ENCODE peak calls at places on chromosomes 2 and 18, in five cellular contexts. J, L, G, U and W are unnamed samples.

GRCh38 chr2:157427922-157428303 is 16.0 kb downstream of the CYTIP start:
- DNase-seq in L (no peak), G (no peak), U (no peak), J (no peak), W (no peak)

GRCh38 chr2:234694244-234695013 is 197.5 kb upstream of the ARL4C start:
- DNase-seq in L (no peak), G (peak), J (peak), U (no peak), W (no peak)

GRCh38 chr18:64019922-64020756 is 50.3 kb downstream of the SERPINB8 start:
- DNase-seq in U (no peak), J (no peak), L (no peak), G (no peak), W (no peak)

GRCh38 chr2:173238385-173238784 is 116.3 kb upstream of the CDCA7 start:
- DNase-seq in J (no peak), G (no peak), L (no peak), U (no peak), W (no peak)

GRCh38 chr2:120435671-120436459 is 89.9 kb downstream of the INHBB start:
- DNase-seq in G (no peak), U (no peak), L (no peak), J (no peak), W (no peak)

GRCh38 chr2:120949027-120949956 is 213.6 kb downstream of the GLI2 start:
- DNase-seq in J (peak), L (no peak), G (no peak), U (no peak), W (no peak)

GRCh38 chr2:5373200-5373599 is 319.0 kb upstream of the SOX11 start:
- DNase-seq in J (no peak), L (no peak), G (no peak), U (peak), W (no peak)

GRCh38 chr18:10142496-10143160 is 228.8 kb downstream of the VAPA start:
- DNase-seq in U (no peak), G (no peak), J (peak), L (no peak), W (peak)

GRCh38 chr2:180985771-180986395 is 5.5 kb downstream of the UBE2E3 start:
- DNase-seq in U (no peak), G (no peak), L (no peak), J (no peak), W (no peak)

GRCh38 chr2:180980943-180981898 is 816 bp downstream of the UBE2E3 start:
- DNase-seq in G (peak), L (no peak), J (peak), U (no peak), W (peak)

GRCh38 chr2:180980185-180980942 is at the start of gene UBE2E3:
- DNase-seq in J (peak), U (peak), L (peak), G (peak), W (peak)

GRCh38 chr2:180987146-180987545 is 6.7 kb downstream of the UBE2E3 start:
- DNase-seq in G (no peak), L (no peak), J (no peak), U (no peak), W (no peak)

DNA sequence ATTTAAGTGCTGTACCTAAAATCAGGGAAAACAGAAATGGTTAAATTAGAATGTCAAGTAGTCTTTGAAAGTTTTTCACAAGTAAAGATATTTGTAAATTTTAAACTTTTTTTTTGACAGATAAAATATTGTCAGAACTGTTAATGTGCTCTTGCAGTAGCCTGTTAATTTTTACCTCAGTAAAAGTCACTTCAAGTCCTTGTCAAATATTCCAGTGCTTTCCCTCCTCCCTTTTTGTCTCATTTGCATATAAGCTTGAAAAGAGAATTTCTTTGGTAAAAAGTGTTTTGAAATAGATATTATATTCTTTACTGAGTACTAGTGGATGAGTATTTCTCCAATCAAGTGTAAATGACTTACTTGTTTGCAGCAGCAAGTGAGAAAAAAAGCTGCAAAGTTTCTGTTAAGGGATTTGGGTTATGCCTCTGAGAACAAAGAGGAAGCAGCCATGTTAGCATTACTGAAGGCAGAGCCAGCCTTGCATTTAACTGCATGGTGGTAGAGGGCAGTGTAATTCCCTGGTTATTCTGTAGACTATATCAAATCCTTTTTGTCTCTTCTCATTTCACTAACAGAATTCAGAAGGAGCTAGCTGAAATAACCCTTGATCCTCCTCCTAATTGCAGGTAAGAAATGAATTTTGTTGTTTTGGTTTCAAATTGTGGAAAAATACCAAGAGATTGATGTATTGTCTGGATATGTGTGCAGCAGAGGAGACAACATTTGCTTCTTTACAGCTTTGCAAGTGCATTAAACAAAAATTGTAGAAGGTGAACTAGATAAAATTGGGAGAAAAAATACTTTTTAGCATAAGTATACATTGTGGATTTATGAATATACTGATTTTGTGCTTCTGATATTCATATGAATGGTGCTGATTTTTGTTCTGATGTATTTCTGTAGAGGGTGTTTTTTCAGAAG is 3.3 kb downstream of the UBE2E3 start:
- DNase-seq in G (peak), U (peak), L (no peak), J (peak), W (no peak)
- TF ChIP-seq CTCF in G (peak), U (no peak), L (no peak), J (peak), W (no peak)

GRCh38 chr2:17177094-17177493 is 341.1 kb downstream of the RAD51AP2 start:
- DNase-seq in G (no peak), L (no peak), J (no peak), U (no peak), W (no peak)

GRCh38 chr2:17166506-17166905 is 351.7 kb downstream of the RAD51AP2 start:
- DNase-seq in J (no peak), G (no peak), L (no peak), U (no peak), W (no peak)

GRCh38 chr2:17171446-17172049 is 346.7 kb downstream of the RAD51AP2 start:
- DNase-seq in U (peak), J (peak), L (no peak), G (peak), W (no peak)
- TF ChIP-seq CTCF in U (peak), J (peak), L (no peak), G (peak), W (peak)

GRCh38 chr2:155356250-155356649 is 657.8 kb downstream of the KCNJ3 start:
- DNase-seq in U (no peak), J (no peak), G (no peak), L (no peak), W (no peak)
- TF ChIP-seq CTCF in U (no peak), J (no peak), G (no peak), L (no peak), W (no peak)

GRCh38 chr2:24024018-24024417 is 14.1 kb downstream of the MFSD2B start:
- DNase-seq in J (no peak), L (no peak), G (no peak), U (no peak), W (no peak)
- TF ChIP-seq CTCF in J (peak), L (no peak), G (no peak), U (no peak), W (no peak)